ENCODE peak calls at places on chromosomes 7 and 10, in five cellular contexts. X, L, Z, G and J are unnamed samples.

GRCh38 chr7:65459438-65459837 is 85.8 kb downstream of the ZNF92 start:
- DNase-seq in X (no peak), L (no peak), Z (no peak), G (no peak), J (no peak)

GRCh38 chr7:4174884-4175283 is 507.2 kb upstream of the FOXK1 start:
- DNase-seq in X (no peak), L (no peak), Z (no peak), G (no peak), J (no peak)

GRCh38 chr7:106773228-106773627 is 91.9 kb upstream of the PIK3CG start:
- DNase-seq in X (no peak), L (no peak), Z (no peak), G (no peak), J (no peak)

GRCh38 chr7:130210181-130210935 is 2.7 kb downstream of the SSMEM1 start:
- DNase-seq in X (no peak), L (no peak), Z (peak), G (no peak), J (no peak)

GRCh38 chr7:134789967-134790685 is 10.7 kb downstream of the CALD1 start:
- DNase-seq in X (no peak), L (no peak), Z (peak), G (no peak), J (no peak)

GRCh38 chr7:19958309-19958896 is 185.0 kb upstream of the TMEM196 start:
- DNase-seq in X (no peak), L (no peak), Z (peak), G (peak), J (no peak)

GRCh38 chr10:13705526-13706169 is 118.9 kb downstream of the PRPF18 start:
- DNase-seq in X (no peak), L (no peak), Z (peak), G (no peak), J (no peak)

GRCh38 chr10:1172256-1172975 is 116.2 kb downstream of the WDR37 start:
- DNase-seq in X (no peak), L (no peak), Z (no peak), G (no peak), J (no peak)

GRCh38 chr7:29309041-29309860 is 114.7 kb downstream of the CHN2 start:
- DNase-seq in X (no peak), L (no peak), Z (no peak), G (no peak), J (no peak)

GRCh38 chr10:16510843-16511242 is 10.8 kb downstream of the C1QL3 start:
- DNase-seq in X (no peak), L (no peak), Z (no peak), G (no peak), J (no peak)

GRCh38 chr10:87660484-87661133 is 931 bp downstream of the PAPSS2 start:
- DNase-seq in X (no peak), L (no peak), Z (peak), G (no peak), J (no peak)

GRCh38 chr10:8487346-8487745 is 432.9 kb downstream of the GATA3 start:
- DNase-seq in X (no peak), L (no peak), Z (no peak), G (no peak), J (no peak)

GRCh38 chr7:3120513-3120912 is 76.8 kb upstream of the CARD11 start:
- DNase-seq in X (no peak), L (no peak), Z (no peak), G (no peak), J (no peak)

GRCh38 chr7:27515933-27516332 is 146.8 kb downstream of the HIBADH start:
- DNase-seq in X (no peak), L (no peak), Z (no peak), G (no peak), J (no peak)

GRCh38 chr7:100604976-100605911 is 3.1 kb downstream of the PCOLCE start:
- DNase-seq in X (no peak), L (no peak), Z (no peak), G (peak), J (no peak)

GRCh38 chr10:2508971-2509605 is 558.3 kb upstream of the PFKP start:
- DNase-seq in X (no peak), L (no peak), Z (no peak), G (no peak), J (no peak)

GRCh38 chr10:92508866-92509265 is 65.0 kb downstream of the IDE start:
- DNase-seq in X (no peak), L (no peak), Z (no peak), G (no peak), J (no peak)

GRCh38 chr10:13593560-13593959 is 6.8 kb downstream of the PRPF18 start:
- DNase-seq in X (no peak), L (no peak), Z (peak), G (no peak), J (no peak)

GRCh38 chr7:5276611-5277010 is 6.1 kb upstream of the SLC29A4 start:
- DNase-seq in X (no peak), L (no peak), Z (no peak), G (no peak), J (no peak)

GRCh38 chr10:127990846-127991542 is 84.1 kb downstream of the PTPRE start:
- DNase-seq in X (no peak), L (peak), Z (peak), G (peak), J (peak)